ENCODE peak calls at places on chromosomes 4 and X, in five cellular contexts. H, Y, V, X and C are unnamed samples.

GRCh38 chr4:39308576-39308975 is 57.6 kb downstream of the RFC1 start:
- DNase-seq in H (no peak), Y (no peak), V (no peak), X (no peak), C (no peak)

GRCh38 chr4:154073107-154073817 is 284.4 kb upstream of the SFRP2 start:
- DNase-seq in H (no peak), Y (no peak), V (no peak), X (no peak), C (no peak)

GRCh38 chr4:27129871-27130277 is 269.2 kb downstream of the STIM2 start:
- DNase-seq in H (no peak), Y (no peak), V (no peak), X (peak; percentile 57), C (no peak)

GRCh38 chrX:129493643-129494042 is 29.6 kb downstream of the SMARCA1 start:
- DNase-seq in H (no peak), Y (no peak), V (peak; percentile 63), X (no peak), C (no peak)

GRCh38 chr4:134622194-134622593 is 420.6 kb upstream of the PABPC4L start:
- DNase-seq in H (no peak), Y (no peak), V (no peak), X (no peak), C (no peak)

GRCh38 chr4:152460488-152460887 is 75.4 kb downstream of the FBXW7 start:
- DNase-seq in H (no peak), Y (no peak), V (peak; percentile 78), X (no peak), C (no peak)

GRCh38 chr4:102114118-102114630 is 231.1 kb downstream of the SLC39A8 start:
- DNase-seq in H (no peak), Y (no peak), V (no peak), X (no peak), C (no peak)

GRCh38 chrX:63275127-63275526 is 76.0 kb downstream of the SPIN4 start:
- DNase-seq in H (peak; percentile 0), Y (peak; percentile 22), V (peak; percentile 10), X (no peak), C (peak; percentile 51)

GRCh38 chrX:68936608-68937007 is 107.8 kb downstream of the EFNB1 start:
- DNase-seq in H (no peak), Y (no peak), V (peak; percentile 92), X (no peak), C (no peak)

GRCh38 chr4:27084685-27085356 is 224.2 kb downstream of the STIM2 start:
- DNase-seq in H (no peak), Y (peak; percentile 81), V (peak; percentile 2), X (no peak), C (no peak)

GRCh38 chr4:32488690-32489089 is 1768.5 kb downstream of the PCDH7 start:
- DNase-seq in H (no peak), Y (no peak), V (no peak), X (no peak), C (no peak)

GRCh38 chr4:125105561-125105960 is 209.2 kb upstream of the FAT4 start:
- DNase-seq in H (no peak), Y (no peak), V (peak; percentile 32), X (no peak), C (no peak)

GRCh38 chrX:10017866-10018265 is 50.7 kb downstream of the CLDN34 start:
- DNase-seq in H (no peak), Y (no peak), V (peak; percentile 65), X (no peak), C (no peak)

GRCh38 chr4:55440786-55441185 is 45.0 kb downstream of the TMEM165 start:
- DNase-seq in H (no peak), Y (no peak), V (no peak), X (no peak), C (no peak)

GRCh38 chr4:89314291-89314690 is 6.7 kb upstream of the GPRIN3 start:
- DNase-seq in H (no peak), Y (no peak), V (no peak), X (no peak), C (no peak)

GRCh38 chr4:3220586-3221494 is 28.1 kb upstream of the MSANTD1 start:
- DNase-seq in H (no peak), Y (no peak), V (no peak), X (peak; percentile 62), C (no peak)

GRCh38 chr4:52939739-52940138 is 77.6 kb downstream of the RASL11B start:
- DNase-seq in H (no peak), Y (no peak), V (no peak), X (no peak), C (no peak)

GRCh38 chr4:14857986-14858385 is 144.3 kb upstream of the CPEB2 start:
- DNase-seq in H (no peak), Y (no peak), V (no peak), X (no peak), C (no peak)

GRCh38 chr4:145937990-145938611 is 522 bp downstream of the ZNF827 start:
- DNase-seq in H (peak; percentile 20), Y (peak; percentile 60), V (peak; percentile 27), X (no peak), C (no peak)

GRCh38 chr4:15104825-15105224 is 102.5 kb downstream of the CPEB2 start:
- DNase-seq in H (no peak), Y (no peak), V (peak; percentile 67), X (no peak), C (no peak)

GRCh38 chr4:87679449-87680169 is 29.5 kb downstream of the DMP1 start:
- DNase-seq in H (peak; percentile 13), Y (peak; percentile 84), V (peak; percentile 58), X (peak; percentile 75), C (no peak)

GRCh38 chrX:48489296-48489695 is 13.3 kb downstream of the FTSJ1 start:
- DNase-seq in H (no peak), Y (no peak), V (no peak), X (no peak), C (no peak)

DNA sequence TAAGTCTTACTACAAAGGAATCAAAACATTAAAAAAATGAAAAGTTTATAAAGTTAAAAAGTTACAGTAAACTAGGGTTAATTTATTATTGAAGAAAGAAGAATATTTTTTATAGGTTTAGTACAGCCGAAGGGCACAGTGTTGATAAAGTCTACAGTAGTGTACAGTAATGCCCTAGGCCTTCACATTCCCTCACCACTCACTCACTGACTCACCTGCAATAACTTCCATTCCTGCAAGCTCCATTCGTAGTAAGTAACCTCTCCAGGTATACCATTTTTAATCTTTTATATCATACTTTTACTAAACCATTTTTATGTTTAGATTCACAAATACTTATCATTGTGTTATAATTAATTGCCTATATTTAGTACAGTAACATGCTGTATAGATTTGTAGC is 307.5 kb upstream of the FAM241A start:
- DNase-seq in H (no peak), Y (no peak), V (no peak), X (no peak), C (no peak)
- H3K27me3 ChIP-seq in H (no peaks in the 10 kb centered on the region), Y (no peaks in the 10 kb centered on the region), V (no peaks in the 10 kb centered on the region), X (no peaks in the 10 kb centered on the region), C (no peaks in the 10 kb centered on the region)

DNA sequence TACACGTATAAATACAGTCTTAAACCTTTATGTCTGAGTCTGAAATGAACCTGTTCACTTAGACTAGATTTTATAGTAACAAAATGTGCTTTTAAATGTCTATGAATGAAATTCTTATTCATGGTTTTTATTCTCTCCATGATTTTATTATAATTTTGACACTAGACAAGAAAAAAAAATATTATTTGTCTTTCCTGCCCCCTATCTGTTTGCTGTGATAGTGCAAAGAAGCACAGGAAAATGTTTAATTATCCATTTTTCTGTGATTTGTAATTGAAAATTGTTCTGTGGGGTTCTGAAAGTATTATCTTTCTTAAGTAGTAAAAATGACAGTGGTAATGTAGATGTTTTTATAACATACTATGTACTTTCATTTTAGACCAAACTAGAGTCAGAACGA is 52.0 kb downstream of the INTS6L start:
- DNase-seq in H (no peak), Y (no peak), V (peak; percentile 1), X (no peak), C (no peak)
- H3K4me3 ChIP-seq in H (no peak overlapping the region), Y (no peak overlapping the region), V (no peak overlapping the region), X (no peak overlapping the region), C (no peak overlapping the region)

GRCh38 chrX:27917713-27918500 is 63.3 kb downstream of the DCAF8L1 start:
- DNase-seq in H (no peak), Y (no peak), V (no peak), X (no peak), C (no peak)

GRCh38 chrX:27915617-27916016 is 65.6 kb downstream of the DCAF8L1 start:
- DNase-seq in H (no peak), Y (no peak), V (peak; percentile 24), X (no peak), C (no peak)

GRCh38 chrX:27924718-27925117 is 56.5 kb downstream of the DCAF8L1 start:
- DNase-seq in H (no peak), Y (no peak), V (no peak), X (no peak), C (no peak)

GRCh38 chrX:27924261-27924660 is 57.0 kb downstream of the DCAF8L1 start:
- DNase-seq in H (no peak), Y (no peak), V (peak; percentile 6), X (no peak), C (no peak)

GRCh38 chrX:27918799-27919198 is 62.5 kb downstream of the DCAF8L1 start:
- DNase-seq in H (no peak), Y (peak; percentile 11), V (peak; percentile 4), X (no peak), C (no peak)
- H3K27me3 ChIP-seq in H (no peaks in the 10 kb centered on the region), Y (no peaks in the 10 kb centered on the region), V (no peaks in the 10 kb centered on the region), X (no peaks in the 10 kb centered on the region), C (no peaks in the 10 kb centered on the region)

GRCh38 chr4:173218411-173219125 is 50.0 kb downstream of the GALNT7 start:
- DNase-seq in H (no peak), Y (no peak), V (peak; percentile 73), X (no peak), C (no peak)
- H3K4me3 ChIP-seq in H (no peak overlapping the region), Y (no peak overlapping the region), V (no peak overlapping the region), X (no peak overlapping the region), C (no peak overlapping the region)